ENCODE peak calls at places on chromosomes 11 and 22, in eight cellular contexts. One of them, this sample, is unnamed.

GRCh38 chr11:69467196-69467595 is 14.3 kb upstream of the LINC01488 start:
- DNase-seq in uterus: no peak
- DNase-seq in IMR-90: no peak
- DNase-seq in breast epithelium: no peak
- DNase-seq in HepG2: no peak
- DNase-seq in body of pancreas: no peak
- DNase-seq in HCT116: no peak
- DNase-seq in sigmoid colon: no peak
- DNase-seq in this sample: no peak

GRCh38 chr11:20754957-20755356 is 85.6 kb downstream of the NELL1 start:
- DNase-seq in uterus: no peak
- DNase-seq in IMR-90: no peak
- DNase-seq in breast epithelium: no peak
- DNase-seq in HepG2: peak; percentile 2
- DNase-seq in body of pancreas: no peak
- DNase-seq in HCT116: no peak
- DNase-seq in sigmoid colon: no peak
- DNase-seq in this sample: no peak

GRCh38 chr11:14396289-14396688 is 37.3 kb upstream of the RRAS2 start:
- DNase-seq in uterus: no peak
- DNase-seq in IMR-90: no peak
- DNase-seq in breast epithelium: no peak
- DNase-seq in HepG2: no peak
- DNase-seq in body of pancreas: no peak
- DNase-seq in HCT116: no peak
- DNase-seq in sigmoid colon: no peak
- DNase-seq in this sample: no peak

GRCh38 chr22:39431821-39432251 is 25.0 kb upstream of the MGAT3 start:
- DNase-seq in uterus: peak; percentile 56
- DNase-seq in IMR-90: peak; percentile 34
- DNase-seq in breast epithelium: no peak
- DNase-seq in HepG2: no peak
- DNase-seq in body of pancreas: no peak
- DNase-seq in HCT116: no peak
- DNase-seq in sigmoid colon: no peak
- DNase-seq in this sample: peak; percentile 80

GRCh38 chr22:33829549-33830280 is 90.6 kb downstream of the LARGE1 start:
- DNase-seq in uterus: no peak
- DNase-seq in IMR-90: no peak
- DNase-seq in breast epithelium: no peak
- DNase-seq in HepG2: no peak
- DNase-seq in body of pancreas: no peak
- DNase-seq in HCT116: no peak
- DNase-seq in sigmoid colon: no peak
- DNase-seq in this sample: no peak

GRCh38 chr11:12581923-12582322 is 92.3 kb upstream of the TEAD1 start:
- DNase-seq in uterus: no peak
- DNase-seq in IMR-90: peak; percentile 88
- DNase-seq in breast epithelium: no peak
- DNase-seq in HepG2: no peak
- DNase-seq in body of pancreas: no peak
- DNase-seq in HCT116: peak; percentile 38
- DNase-seq in sigmoid colon: no peak
- DNase-seq in this sample: no peak

GRCh38 chr11:104531894-104532293 is 366.4 kb downstream of the CASP12 start:
- DNase-seq in uterus: no peak
- DNase-seq in IMR-90: no peak
- DNase-seq in breast epithelium: no peak
- DNase-seq in HepG2: no peak
- DNase-seq in body of pancreas: no peak
- DNase-seq in HCT116: no peak
- DNase-seq in sigmoid colon: no peak
- DNase-seq in this sample: no peak

GRCh38 chr22:19800761-19801244 is 40.2 kb downstream of the TBX1 start:
- DNase-seq in uterus: no peak
- DNase-seq in IMR-90: peak; percentile 25
- DNase-seq in breast epithelium: no peak
- DNase-seq in HepG2: peak; percentile 34
- DNase-seq in body of pancreas: no peak
- DNase-seq in HCT116: no peak
- DNase-seq in sigmoid colon: peak; percentile 66
- DNase-seq in this sample: no peak

GRCh38 chr11:66835762-66836405 is 7.4 kb upstream of the RCE1 start:
- DNase-seq in uterus: no peak
- DNase-seq in IMR-90: peak; percentile 65
- DNase-seq in breast epithelium: no peak
- DNase-seq in HepG2: no peak
- DNase-seq in body of pancreas: no peak
- DNase-seq in HCT116: no peak
- DNase-seq in sigmoid colon: no peak
- DNase-seq in this sample: no peak

GRCh38 chr11:28342704-28343103 is 234.5 kb downstream of the METTL15 start:
- DNase-seq in uterus: no peak
- DNase-seq in IMR-90: peak; percentile 50
- DNase-seq in breast epithelium: no peak
- DNase-seq in HepG2: no peak
- DNase-seq in body of pancreas: no peak
- DNase-seq in HCT116: no peak
- DNase-seq in sigmoid colon: no peak
- DNase-seq in this sample: no peak

GRCh38 chr22:20957691-20958440 is 9.2 kb upstream of the AIFM3 start:
- DNase-seq in uterus: no peak
- DNase-seq in IMR-90: no peak
- DNase-seq in breast epithelium: no peak
- DNase-seq in HepG2: no peak
- DNase-seq in body of pancreas: no peak
- DNase-seq in HCT116: no peak
- DNase-seq in sigmoid colon: no peak
- DNase-seq in this sample: no peak

GRCh38 chr22:20959578-20960461 is 7.2 kb upstream of the AIFM3 start:
- DNase-seq in uterus: no peak
- DNase-seq in IMR-90: no peak
- DNase-seq in breast epithelium: no peak
- DNase-seq in HepG2: no peak
- DNase-seq in body of pancreas: no peak
- DNase-seq in HCT116: no peak
- DNase-seq in sigmoid colon: no peak
- DNase-seq in this sample: no peak

GRCh38 chr22:20956258-20957117 is 10.6 kb upstream of the AIFM3 start:
- DNase-seq in uterus: no peak
- DNase-seq in IMR-90: peak; percentile 25
- DNase-seq in breast epithelium: no peak
- DNase-seq in HepG2: peak; percentile 53
- DNase-seq in body of pancreas: peak; percentile 35
- DNase-seq in HCT116: peak; percentile 73
- DNase-seq in sigmoid colon: no peak
- DNase-seq in this sample: no peak

GRCh38 chr22:20955548-20955947 is 11.5 kb upstream of the AIFM3 start:
- DNase-seq in uterus: no peak
- DNase-seq in IMR-90: no peak
- DNase-seq in breast epithelium: no peak
- DNase-seq in HepG2: no peak
- DNase-seq in body of pancreas: no peak
- DNase-seq in HCT116: peak; percentile 22
- DNase-seq in sigmoid colon: no peak
- DNase-seq in this sample: no peak

GRCh38 chr22:20957118-20957690 is 9.9 kb upstream of the AIFM3 start:
- DNase-seq in uterus: no peak
- DNase-seq in IMR-90: no peak
- DNase-seq in breast epithelium: no peak
- DNase-seq in HepG2: no peak
- DNase-seq in body of pancreas: peak; percentile 32
- DNase-seq in HCT116: no peak
- DNase-seq in sigmoid colon: no peak
- DNase-seq in this sample: no peak
- TF ChIP-seq POLR2A in uterus: no peak
- TF ChIP-seq POLR2A in IMR-90: no peak
- TF ChIP-seq POLR2A in breast epithelium: no peak
- TF ChIP-seq POLR2A in HepG2: no peak
- TF ChIP-seq POLR2A in body of pancreas: no peak
- TF ChIP-seq POLR2A in HCT116: peak; percentile 19
- TF ChIP-seq POLR2A in sigmoid colon: no peak
- TF ChIP-seq POLR2A in this sample: no peak

GRCh38 chr11:77908835-77909234 is 85.6 kb downstream of the INTS4 start:
- DNase-seq in uterus: no peak
- DNase-seq in IMR-90: no peak
- DNase-seq in breast epithelium: no peak
- DNase-seq in HepG2: no peak
- DNase-seq in body of pancreas: no peak
- DNase-seq in HCT116: no peak
- DNase-seq in sigmoid colon: no peak
- DNase-seq in this sample: no peak

DNA sequence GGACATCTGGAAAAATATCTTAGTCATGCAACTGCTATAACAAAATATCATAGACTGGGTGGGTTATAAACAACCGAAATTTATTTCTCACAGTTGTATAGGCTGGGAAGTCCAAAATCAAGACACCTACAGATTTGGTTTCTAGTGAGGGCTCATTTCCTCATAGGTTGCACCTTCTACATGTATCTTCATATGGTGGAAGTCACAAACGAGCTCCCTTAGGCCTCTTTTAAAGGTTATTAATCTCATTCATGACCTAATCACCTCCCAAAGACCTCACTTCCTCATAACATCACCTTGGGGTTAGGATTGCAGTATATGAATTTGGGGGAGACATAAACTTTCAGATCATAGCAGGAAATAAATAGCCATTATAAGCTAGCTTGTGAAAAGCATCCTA is 85.2 kb downstream of the INTS4 start:
- DNase-seq in uterus: no peak
- DNase-seq in IMR-90: no peak
- DNase-seq in breast epithelium: no peak
- DNase-seq in HepG2: no peak
- DNase-seq in body of pancreas: no peak
- DNase-seq in HCT116: no peak
- DNase-seq in sigmoid colon: no peak
- DNase-seq in this sample: no peak
- H3K4me1 ChIP-seq in uterus: no peaks in the 10 kb centered on the region
- H3K4me1 ChIP-seq in IMR-90: peaks cover 7% of the 10 kb centered on the region
- H3K4me1 ChIP-seq in breast epithelium: no peaks in the 10 kb centered on the region
- H3K4me1 ChIP-seq in HepG2: peaks cover 22% of the 10 kb centered on the region
- H3K4me1 ChIP-seq in body of pancreas: peaks cover 11% of the 10 kb centered on the region
- H3K4me1 ChIP-seq in HCT116: no peaks in the 10 kb centered on the region
- H3K4me1 ChIP-seq in sigmoid colon: peaks cover 11% of the 10 kb centered on the region
- H3K4me1 ChIP-seq in this sample: peaks cover 2% of the 10 kb centered on the region

GRCh38 chr11:125075900-125076317 is 12.8 kb downstream of the SLC37A2 start:
- DNase-seq in uterus: no peak
- DNase-seq in IMR-90: no peak
- DNase-seq in breast epithelium: no peak
- DNase-seq in HepG2: no peak
- DNase-seq in body of pancreas: no peak
- DNase-seq in HCT116: no peak
- DNase-seq in sigmoid colon: peak; percentile 61
- DNase-seq in this sample: no peak
- TF ChIP-seq CTCF in uterus: no peak
- TF ChIP-seq CTCF in IMR-90: no peak
- TF ChIP-seq CTCF in breast epithelium: no peak
- TF ChIP-seq CTCF in HepG2: no peak
- TF ChIP-seq CTCF in body of pancreas: no peak
- TF ChIP-seq CTCF in HCT116: peak; percentile 28
- TF ChIP-seq CTCF in sigmoid colon: no peak
- TF ChIP-seq CTCF in this sample: no peak

GRCh38 chr11:37967635-37968034 is 1369.6 kb upstream of the RAG2 start:
- DNase-seq in uterus: no peak
- DNase-seq in IMR-90: no peak
- DNase-seq in breast epithelium: no peak
- DNase-seq in HepG2: no peak
- DNase-seq in body of pancreas: no peak
- DNase-seq in HCT116: no peak
- DNase-seq in sigmoid colon: no peak
- DNase-seq in this sample: no peak
- TF ChIP-seq POLR2A in uterus: no peak
- TF ChIP-seq POLR2A in IMR-90: no peak
- TF ChIP-seq POLR2A in breast epithelium: no peak
- TF ChIP-seq POLR2A in HepG2: no peak
- TF ChIP-seq POLR2A in body of pancreas: no peak
- TF ChIP-seq POLR2A in HCT116: no peak
- TF ChIP-seq POLR2A in sigmoid colon: no peak
- TF ChIP-seq POLR2A in this sample: no peak

GRCh38 chr11:65298655-65299179 is 15.9 kb upstream of the CDC42EP2 start:
- DNase-seq in uterus: peak; percentile 95
- DNase-seq in IMR-90: peak; percentile 81
- DNase-seq in breast epithelium: no peak
- DNase-seq in HepG2: no peak
- DNase-seq in body of pancreas: no peak
- DNase-seq in HCT116: no peak
- DNase-seq in sigmoid colon: peak; percentile 96
- DNase-seq in this sample: peak; percentile 75
- H3K4me1 ChIP-seq in uterus: peaks cover 12% of the 10 kb centered on the region
- H3K4me1 ChIP-seq in IMR-90: peaks cover 53% of the 10 kb centered on the region
- H3K4me1 ChIP-seq in breast epithelium: no peaks in the 10 kb centered on the region
- H3K4me1 ChIP-seq in HepG2: peaks cover 38% of the 10 kb centered on the region
- H3K4me1 ChIP-seq in body of pancreas: no peaks in the 10 kb centered on the region
- H3K4me1 ChIP-seq in HCT116: peaks cover 5% of the 10 kb centered on the region
- H3K4me1 ChIP-seq in sigmoid colon: peaks cover 92% of the 10 kb centered on the region
- H3K4me1 ChIP-seq in this sample: peaks cover 56% of the 10 kb centered on the region

DNA sequence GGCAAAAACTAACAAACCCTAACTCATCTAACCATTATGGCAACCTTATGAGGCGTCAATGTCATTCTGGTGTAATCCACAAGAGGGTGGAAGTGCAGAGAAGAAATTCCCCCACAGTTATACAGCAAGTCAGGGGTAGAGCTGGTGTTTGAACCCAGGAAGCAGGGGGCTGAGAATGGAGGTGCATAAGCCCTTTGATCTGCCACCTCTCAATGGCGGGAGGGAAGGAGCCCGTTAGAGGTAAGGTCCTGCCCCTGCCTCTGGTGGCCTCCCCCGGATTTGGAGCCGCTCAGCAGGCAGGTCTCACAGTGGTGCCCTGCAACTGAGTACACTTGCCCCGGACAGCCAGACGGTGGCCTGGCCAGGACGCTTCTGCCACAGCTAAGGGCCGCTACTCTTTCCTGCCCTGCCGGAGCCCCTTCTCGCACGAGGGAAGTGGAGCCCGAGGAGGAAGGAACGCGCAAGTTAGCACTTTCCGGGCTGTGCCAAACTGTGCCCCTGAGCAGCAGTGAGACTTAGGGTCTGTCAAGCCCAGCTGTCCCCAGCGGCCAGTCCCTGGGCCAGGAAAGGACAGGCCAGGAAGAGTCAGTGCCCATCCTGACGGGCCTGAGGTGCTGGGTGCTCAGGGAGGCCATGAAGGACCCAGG is 1.1 kb downstream of the FXYD2 start:
- DNase-seq in uterus: peak; percentile 18
- DNase-seq in IMR-90: no peak
- DNase-seq in breast epithelium: no peak
- DNase-seq in HepG2: no peak
- DNase-seq in body of pancreas: peak; percentile 15
- DNase-seq in HCT116: no peak
- DNase-seq in sigmoid colon: peak; percentile 75
- DNase-seq in this sample: peak; percentile 72
- TF ChIP-seq CTCF in uterus: no peak
- TF ChIP-seq CTCF in IMR-90: no peak
- TF ChIP-seq CTCF in breast epithelium: no peak
- TF ChIP-seq CTCF in HepG2: peak; percentile 54
- TF ChIP-seq CTCF in body of pancreas: peak; percentile 35
- TF ChIP-seq CTCF in HCT116: peak; percentile 46
- TF ChIP-seq CTCF in sigmoid colon: peak; percentile 15
- TF ChIP-seq CTCF in this sample: peak; percentile 27

This sample was measured in heart left ventricle.